ENCODE peak calls at places on chromosomes 13 and 19, in six cellular contexts. P is breast epithelium, L is astrocyte of the cerebellum, I is K562, U is fibroblast of lung, A is body of pancreas. N is an unnamed sample.

GRCh38 chr19:54420383-54421168 is 5.3 kb downstream of the TTYH1 start:
- DNase-seq in P (peak), L (no peak), I (no peak), U (no peak), A (peak), N (peak)

GRCh38 chr13:44268965-44269364 is 104.7 kb upstream of the SERP2 start:
- DNase-seq in P (no peak), L (no peak), I (no peak), U (no peak), A (no peak), N (no peak)

GRCh38 chr13:42592915-42593718 is 19.2 kb downstream of the TNFSF11 start:
- DNase-seq in P (no peak), L (no peak), I (no peak), U (no peak), A (no peak), N (no peak)

GRCh38 chr19:38649305-38650179 is 2.1 kb downstream of the ACTN4 start:
- DNase-seq in P (peak), L (no peak), I (no peak), U (no peak), A (peak), N (no peak)

GRCh38 chr13:51590966-51591627 is 6.8 kb downstream of the WDFY2 start:
- DNase-seq in P (no peak), L (no peak), I (peak), U (peak), A (peak), N (peak)

GRCh38 chr13:32713397-32713796 is 127.1 kb downstream of the PDS5B start:
- DNase-seq in P (no peak), L (no peak), I (no peak), U (no peak), A (no peak), N (no peak)

GRCh38 chr13:52837850-52838249 is 10.6 kb downstream of the PCDH8 start:
- DNase-seq in P (no peak), L (no peak), I (no peak), U (no peak), A (no peak), N (no peak)

GRCh38 chr13:112697756-112698655 is 8.2 kb downstream of the ATP11A start:
- DNase-seq in P (no peak), L (no peak), I (no peak), U (no peak), A (no peak), N (no peak)

GRCh38 chr13:21077360-21078353 is 16.3 kb upstream of the LATS2 start:
- DNase-seq in P (no peak), L (no peak), I (no peak), U (no peak), A (no peak), N (no peak)

GRCh38 chr19:48044561-48044960 is 682 bp upstream of the CABP5 start:
- DNase-seq in P (no peak), L (no peak), I (no peak), U (no peak), A (no peak), N (no peak)

GRCh38 chr13:67018775-67019174 is 211.4 kb downstream of the PCDH9 start:
- DNase-seq in P (no peak), L (no peak), I (no peak), U (no peak), A (no peak), N (no peak)

GRCh38 chr13:96822900-96823299 is 171.4 kb downstream of the OXGR1 start:
- DNase-seq in P (no peak), L (no peak), I (peak), U (peak), A (peak), N (peak)

GRCh38 chr19:1624458-1624857 is 19.2 kb upstream of the UQCR11 start:
- DNase-seq in P (no peak), L (peak), I (peak), U (peak), A (peak), N (peak)

GRCh38 chr19:6521718-6522646 is 8.8 kb upstream of the TNFSF9 start:
- DNase-seq in P (no peak), L (no peak), I (peak), U (peak), A (no peak), N (no peak)

GRCh38 chr19:34316741-34317241 is 48.2 kb upstream of the GPI start:
- DNase-seq in P (no peak), L (no peak), I (peak), U (peak), A (no peak), N (peak)

GRCh38 chr19:19948800-19949199 is 48.1 kb downstream of the ZNF93 start:
- DNase-seq in P (no peak), L (no peak), I (no peak), U (no peak), A (no peak), N (no peak)

GRCh38 chr13:23428183-23428528 is 5.3 kb downstream of the SACS start:
- DNase-seq in P (no peak), L (no peak), I (peak), U (peak), A (no peak), N (peak)

GRCh38 chr13:87130401-87130800 is 540.8 kb upstream of the SLITRK5 start:
- DNase-seq in P (no peak), L (no peak), I (no peak), U (no peak), A (no peak), N (no peak)

GRCh38 chr19:3175761-3176714 is 2.5 kb upstream of the S1PR4 start:
- DNase-seq in P (peak), L (no peak), I (no peak), U (peak), A (peak), N (peak)

GRCh38 chr13:100363351-100363750 is 225.2 kb downstream of the GGACT start:
- DNase-seq in P (no peak), L (peak), I (no peak), U (peak), A (no peak), N (peak)

GRCh38 chr13:98826156-98826555 is 73.7 kb upstream of the SLC15A1 start:
- DNase-seq in P (no peak), L (no peak), I (no peak), U (no peak), A (no peak), N (peak)

GRCh38 chr19:5593963-5594255 is 26.2 kb upstream of the TINCR start:
- DNase-seq in P (no peak), L (no peak), I (no peak), U (no peak), A (no peak), N (no peak)

GRCh38 chr13:102317593-102317992 is 84.3 kb downstream of the FGF14 start:
- DNase-seq in P (peak), L (no peak), I (no peak), U (peak), A (peak), N (peak)

GRCh38 chr19:28488006-28488405 is 724.9 kb downstream of the UQCRFS1 start:
- DNase-seq in P (no peak), L (no peak), I (no peak), U (no peak), A (no peak), N (no peak)

GRCh38 chr13:73993661-73994060 is 140.5 kb downstream of the KLF12 start:
- DNase-seq in P (no peak), L (no peak), I (no peak), U (no peak), A (no peak), N (no peak)

GRCh38 chr19:3387645-3388589 is 21.5 kb downstream of the NFIC start:
- DNase-seq in P (peak), L (no peak), I (no peak), U (peak), A (peak), N (peak)

GRCh38 chr19:55482967-55483671 is 1.9 kb upstream of the NAT14 start:
- DNase-seq in P (no peak), L (no peak), I (no peak), U (no peak), A (no peak), N (no peak)

GRCh38 chr19:3292958-3293529 is 68.6 kb downstream of the CELF5 start:
- DNase-seq in P (no peak), L (no peak), I (no peak), U (no peak), A (no peak), N (no peak)

GRCh38 chr19:45170146-45171106 is 7.6 kb downstream of the TRAPPC6A start:
- DNase-seq in P (no peak), L (no peak), I (peak), U (no peak), A (no peak), N (no peak)

GRCh38 chr19:42132851-42133528 is 744 bp upstream of the POU2F2 start:
- DNase-seq in P (peak), L (no peak), I (peak), U (no peak), A (peak), N (peak)

GRCh38 chr19:17797397-17798201 is 2.7 kb downstream of the B3GNT3 start:
- DNase-seq in P (no peak), L (no peak), I (no peak), U (no peak), A (peak), N (no peak)

GRCh38 chr19:42596391-42597071 is 1.8 kb upstream of the CEACAM8 start:
- DNase-seq in P (no peak), L (no peak), I (peak), U (no peak), A (peak), N (peak)

GRCh38 chr13:102020611-102021216 is 381.1 kb downstream of the FGF14 start:
- DNase-seq in P (no peak), L (peak), I (no peak), U (peak), A (no peak), N (peak)

GRCh38 chr19:45079063-45079910 is at the start of gene GEMIN7:
- DNase-seq in P (peak), L (no peak), I (peak), U (peak), A (peak), N (peak)

GRCh38 chr19:51719251-51719901 is 4.4 kb downstream of the HAS1 start:
- DNase-seq in P (no peak), L (no peak), I (no peak), U (no peak), A (no peak), N (no peak)

GRCh38 chr19:17538684-17539287 is 16.7 kb upstream of the COLGALT1 start:
- DNase-seq in P (no peak), L (no peak), I (no peak), U (no peak), A (no peak), N (no peak)

DNA sequence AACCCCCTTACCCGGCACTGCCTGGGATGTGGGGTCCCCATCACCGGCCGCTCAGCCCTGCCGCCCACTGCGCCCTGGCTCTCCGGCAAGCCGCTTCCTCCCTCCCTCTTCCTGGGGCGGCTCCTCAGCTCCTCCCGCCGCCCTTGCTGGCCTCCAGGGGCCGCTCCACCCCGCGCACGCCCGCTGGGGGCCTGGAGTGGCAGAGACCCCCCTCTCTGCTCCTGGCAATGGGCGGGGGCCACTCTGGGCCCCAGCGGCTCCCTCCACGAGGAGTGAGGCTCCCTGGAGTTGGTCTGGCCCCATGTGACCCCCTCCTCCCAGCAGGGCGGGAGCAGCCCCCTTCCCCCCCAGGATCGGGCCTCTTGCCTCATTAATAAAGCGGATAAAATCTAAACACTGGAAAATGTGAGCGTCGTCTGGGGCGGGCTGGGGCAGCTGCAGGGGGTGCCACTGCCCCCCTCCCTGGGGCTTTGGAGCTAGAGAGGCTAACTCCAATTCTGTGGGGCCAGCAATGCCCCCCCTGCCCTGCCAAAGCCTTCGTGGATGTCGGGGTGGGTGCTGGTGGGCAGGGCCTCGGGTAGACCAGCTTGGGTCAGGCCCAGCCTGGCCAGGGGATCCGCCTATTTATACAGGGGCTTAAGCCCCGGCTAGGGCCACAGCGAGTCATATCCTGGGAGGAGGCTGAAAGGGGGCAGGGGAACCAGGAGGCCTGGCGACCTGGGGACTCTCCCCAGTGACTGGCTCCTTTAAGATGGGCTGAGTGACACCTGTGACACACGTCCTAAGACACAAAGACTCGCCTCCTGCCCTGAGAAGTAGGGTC is at the start of gene PTGER1:
- DNase-seq in P (no peak), L (no peak), I (peak), U (peak), A (no peak), N (peak)
- TF ChIP-seq CTCF in P (no peak), L (peak), I (no peak), U (peak), A (no peak), N (peak)

GRCh38 chr13:111210082-111210481 is 95.0 kb downstream of the ARHGEF7 start:
- DNase-seq in P (no peak), L (no peak), I (no peak), U (no peak), A (no peak), N (no peak)
- H3K4me3 ChIP-seq in P (no peak), L (peak), I (no peak), U (peak), A (no peak), N (peak)

GRCh38 chr19:29886535-29886934 is 55.5 kb upstream of the URI1 start:
- DNase-seq in P (no peak), L (no peak), I (no peak), U (no peak), A (no peak), N (no peak)

GRCh38 chr19:29889702-29890101 is 52.3 kb upstream of the URI1 start:
- DNase-seq in P (no peak), L (no peak), I (no peak), U (no peak), A (no peak), N (no peak)

GRCh38 chr19:29890392-29890791 is 51.6 kb upstream of the URI1 start:
- DNase-seq in P (no peak), L (no peak), I (no peak), U (no peak), A (no peak), N (no peak)

GRCh38 chr19:29884466-29884865 is 57.6 kb upstream of the URI1 start:
- DNase-seq in P (no peak), L (no peak), I (no peak), U (no peak), A (no peak), N (no peak)

DNA sequence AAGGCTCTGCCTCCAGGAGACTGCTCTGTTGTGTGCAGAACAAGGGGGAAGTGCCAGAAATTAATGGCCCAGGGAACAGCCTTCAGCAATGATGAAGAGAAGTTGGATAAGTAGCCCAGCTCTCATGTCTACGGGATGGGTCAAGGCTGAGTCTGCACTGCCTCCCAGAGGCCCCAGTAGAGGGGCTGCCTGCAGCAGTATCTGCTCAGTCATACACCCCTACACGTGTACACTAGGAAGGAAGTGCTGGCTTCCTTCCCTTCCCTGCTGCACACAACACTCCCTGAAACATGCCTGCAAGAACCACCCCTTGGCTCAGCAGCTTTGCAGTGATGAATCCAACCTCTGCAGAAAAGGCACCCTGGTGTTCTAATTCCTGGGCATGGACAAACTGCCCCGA is 54.5 kb upstream of the URI1 start:
- DNase-seq in P (no peak), L (no peak), I (peak), U (no peak), A (no peak), N (no peak)
- TF ChIP-seq CTCF in P (no peak), L (no peak), I (peak), U (no peak), A (no peak), N (no peak)

GRCh38 chr19:8486661-8487136 is 15.7 kb downstream of the PRAM1 start:
- DNase-seq in P (no peak), L (no peak), I (no peak), U (no peak), A (no peak), N (no peak)
- H3K4me3 ChIP-seq in P (no peak), L (no peak), I (no peak), U (no peak), A (no peak), N (no peak)